ENCODE peak calls at places on chromosome 20, in four cellular contexts. Z is coronary artery, V is WERI-Rb-1, P is H9. O is an unnamed sample.

GRCh38 chr20:1688886-1689538 is 31.4 kb upstream of the SIRPG start:
- DNase-seq in Z (no peak), V (no peak), P (no peak), O (no peak)

GRCh38 chr20:15814360-15814759 is 758.9 kb downstream of the KIF16B start:
- DNase-seq in P (no peak), V (no peak), Z (no peak), O (no peak)

GRCh38 chr20:12394786-12395185 is 477.1 kb downstream of the BTBD3 start:
- DNase-seq in P (peak), Z (no peak), V (peak), O (no peak)

GRCh38 chr20:2230671-2231488 is 64.9 kb upstream of the TGM3 start:
- DNase-seq in P (no peak), Z (no peak), V (peak), O (no peak)

GRCh38 chr20:16926626-16927025 is 178.5 kb downstream of the OTOR start:
- DNase-seq in Z (no peak), P (no peak), V (peak), O (no peak)

GRCh38 chr20:8735674-8736073 is 333.2 kb upstream of the PLCB4 start:
- DNase-seq in Z (no peak), V (no peak), P (no peak), O (no peak)

GRCh38 chr20:52494244-52494643 is 302.7 kb upstream of the ZFP64 start:
- DNase-seq in Z (no peak), V (no peak), P (no peak), O (peak)

GRCh38 chr20:38893056-38893455 is 33.2 kb upstream of the FAM83D start:
- DNase-seq in P (no peak), V (no peak), Z (no peak), O (no peak)

GRCh38 chr20:24587384-24588046 is 118.1 kb downstream of the SYNDIG1 start:
- DNase-seq in Z (peak), V (no peak), P (no peak), O (no peak)

GRCh38 chr20:50484271-50484976 is 25.8 kb upstream of the PTPN1 start:
- DNase-seq in V (no peak), Z (no peak), P (no peak), O (no peak)
- TF ChIP-seq CTCF in V (no peak), Z (no peak), P (no peak), O (no peak)

GRCh38 chr20:21796059-21796458 is 90.6 kb downstream of the PAX1 start:
- DNase-seq in V (no peak), P (no peak), Z (no peak), O (no peak)
- TF ChIP-seq CTCF in V (peak), P (peak), Z (no peak), O (no peak)

DNA sequence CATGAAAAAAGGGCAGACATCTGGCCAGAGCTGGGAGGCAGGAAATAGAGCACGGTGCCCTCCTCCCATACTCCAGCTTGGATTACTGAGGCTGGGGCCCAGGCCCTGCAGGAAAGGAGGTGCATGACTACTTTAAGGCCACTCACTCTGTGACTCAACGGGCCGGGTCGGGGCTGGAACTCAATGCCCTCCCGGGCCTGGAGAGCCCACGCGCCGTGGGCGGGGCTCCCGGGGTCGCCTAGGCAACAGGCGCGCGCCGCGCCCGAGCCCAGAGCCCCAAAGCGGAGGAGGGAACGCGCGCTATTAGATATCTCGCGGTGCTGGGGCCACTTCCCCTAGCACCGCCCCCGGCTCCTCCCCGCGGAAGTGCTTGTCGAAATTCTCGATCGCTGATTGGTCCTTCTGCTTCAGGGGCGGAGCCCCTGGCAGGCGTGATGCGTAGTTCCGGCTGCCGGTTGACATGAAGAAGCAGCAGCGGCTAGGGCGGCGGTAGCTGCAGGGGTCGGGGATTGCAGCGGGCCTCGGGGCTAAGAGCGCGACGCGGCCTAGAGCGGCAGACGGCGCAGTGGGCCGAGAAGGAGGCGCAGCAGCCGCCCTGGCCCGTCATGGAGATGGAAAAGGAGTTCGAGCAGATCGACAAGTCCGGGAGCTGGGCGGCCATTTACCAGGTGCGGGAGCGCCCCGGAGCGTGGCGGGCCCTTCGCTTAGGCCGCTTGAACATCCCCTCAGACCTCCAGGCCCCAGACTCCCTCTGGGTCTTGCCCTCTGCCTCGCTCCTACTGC is at the start of gene PTPN1:
- DNase-seq in V (peak), Z (peak), P (peak), O (peak)
- TF ChIP-seq CTCF in V (no peak), Z (no peak), P (no peak), O (no peak)

DNA sequence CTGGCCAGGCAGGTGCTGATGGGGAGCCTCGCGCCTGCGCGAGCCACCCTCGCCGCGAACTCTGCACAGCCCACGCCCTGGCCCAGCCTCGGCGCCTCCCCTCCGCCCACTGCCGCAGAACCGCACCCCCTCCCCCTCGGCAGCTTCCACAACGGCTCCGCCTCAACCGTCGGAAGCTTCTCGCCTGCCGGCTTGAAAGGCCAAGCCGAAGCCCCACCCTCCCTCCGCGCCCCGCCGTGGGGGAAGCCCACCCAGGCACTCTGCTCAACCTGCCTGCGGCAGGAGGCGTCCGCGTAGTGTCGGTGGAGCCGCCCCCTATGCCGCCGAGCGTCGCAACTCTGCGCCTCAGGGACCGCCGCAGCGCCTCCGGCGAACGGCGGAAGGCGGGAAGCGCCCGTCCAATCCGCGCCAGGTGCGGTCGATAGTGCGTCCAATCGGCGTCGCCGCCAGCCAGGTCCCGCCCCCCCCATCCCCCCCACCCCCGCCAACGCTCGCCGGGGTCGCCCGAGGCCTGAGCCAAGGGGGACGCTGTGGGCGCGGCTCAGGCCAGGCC is at the start of gene SYCP2:
- DNase-seq in P (peak), Z (no peak), V (no peak), O (no peak)
- TF ChIP-seq CTCF in P (no peak), Z (no peak), V (no peak), O (no peak)

O was measured in AG09319.